ENCODE peak calls at places on chromosomes 3 and 15, in six cellular contexts. W, Z, T, K, J and N are unnamed samples.

GRCh38 chr15:48059786-48060185 is 61.0 kb upstream of the SLC24A5 start:
- DNase-seq in W (no peak), Z (peak; percentile 38), T (peak; percentile 69), K (no peak), J (no peak), N (no peak)

GRCh38 chr3:46353639-46354410 is at the start of gene CCR2:
- DNase-seq in W (no peak), Z (no peak), T (no peak), K (no peak), J (no peak), N (no peak)

GRCh38 chr3:71972031-71972430 is 187.1 kb upstream of the PROK2 start:
- DNase-seq in W (no peak), Z (no peak), T (no peak), K (no peak), J (no peak), N (no peak)

GRCh38 chr3:58116161-58116955 is 94.4 kb downstream of the DNASE1L3 start:
- DNase-seq in W (peak; percentile 91), Z (no peak), T (no peak), K (no peak), J (peak; percentile 24), N (peak; percentile 46)

GRCh38 chr3:122952509-122952908 is 75.1 kb downstream of the SEMA5B start:
- DNase-seq in W (no peak), Z (no peak), T (no peak), K (no peak), J (no peak), N (no peak)

GRCh38 chr3:118828351-118828750 is 206.3 kb downstream of the IGSF11 start:
- DNase-seq in W (no peak), Z (no peak), T (no peak), K (no peak), J (no peak), N (no peak)

GRCh38 chr15:80789296-80789695 is 10.1 kb downstream of the CEMIP start:
- DNase-seq in W (no peak), Z (no peak), T (no peak), K (no peak), J (no peak), N (no peak)

GRCh38 chr3:151443583-151443982 is 17.3 kb downstream of the IGSF10 start:
- DNase-seq in W (no peak), Z (no peak), T (no peak), K (no peak), J (no peak), N (no peak)

GRCh38 chr15:70321106-70321809 is 223.5 kb upstream of the TLE3 start:
- DNase-seq in W (no peak), Z (no peak), T (no peak), K (no peak), J (no peak), N (no peak)

GRCh38 chr3:150314248-150315027 is 93.7 kb upstream of the TSC22D2 start:
- DNase-seq in W (no peak), Z (no peak), T (no peak), K (no peak), J (no peak), N (no peak)

GRCh38 chr15:43702174-43702573 is 8.5 kb downstream of the CKMT1A start:
- DNase-seq in W (no peak), Z (no peak), T (no peak), K (no peak), J (no peak), N (no peak)

GRCh38 chr3:117751691-117752090 is 1042.1 kb downstream of the TUSC7 start:
- DNase-seq in W (no peak), Z (peak; percentile 54), T (no peak), K (no peak), J (no peak), N (no peak)